ENCODE peak calls at places on chromosomes 3 and 15, in four cellular contexts. K is breast epithelium; G is stimulated activated CD8-positive, alpha-beta memory T cell treated with anti-CD3 and anti-CD28 coated beads, Interleukin-7, amount 100 ng/mL, for 4 hours; Z is stimulated activated CD4-positive, alpha-beta T cell treated with anti-CD3 and anti-CD28 coated beads, Interleukin-4, amount 100 ng/mL, for 48 hours. T is an unnamed sample.
A peak's percentile ranks its signal among the peaks of the same experiment; 100 is the strongest.

GRCh38 chr3:56923546-56924224 is 121.9 kb upstream of the ARHGEF3 start:
- DNase-seq in Z (no peak), G (no peak), K (peak; percentile 42), T (no peak)

GRCh38 chr3:14319654-14320182 is 82.7 kb upstream of the SLC6A6 start:
- DNase-seq in Z (no peak), G (no peak), K (no peak), T (no peak)

GRCh38 chr3:105997800-105998526 is 129.2 kb upstream of the CBLB start:
- DNase-seq in G (no peak), Z (no peak), K (peak; percentile 44), T (no peak)

GRCh38 chr15:88623061-88623460 is 1.9 kb downstream of the AEN start:
- DNase-seq in K (no peak), G (no peak), Z (no peak), T (no peak)

GRCh38 chr3:71083726-71084131 is 499.8 kb downstream of the FOXP1 start:
- DNase-seq in K (no peak), Z (no peak), G (no peak), T (no peak)

GRCh38 chr3:147195896-147196295 is 210.4 kb downstream of the ZIC4 start:
- DNase-seq in G (no peak), Z (no peak), K (no peak), T (no peak)

GRCh38 chr15:59283717-59284336 is 77.2 kb downstream of the LDHAL6B start:
- DNase-seq in K (peak; percentile 36), G (no peak), Z (no peak), T (no peak)

GRCh38 chr3:95134693-95135375 is 1072.0 kb downstream of the NSUN3 start:
- DNase-seq in Z (no peak), K (no peak), G (no peak), T (no peak)

GRCh38 chr3:117433439-117433838 is 723.9 kb downstream of the TUSC7 start:
- DNase-seq in G (no peak), K (no peak), Z (no peak), T (no peak)

GRCh38 chr3:81581966-81582599 is 179.4 kb downstream of the GBE1 start:
- DNase-seq in K (no peak), G (no peak), Z (no peak), T (no peak)

GRCh38 chr15:65766422-65767263 is 25.4 kb downstream of the DENND4A start:
- DNase-seq in G (no peak), K (no peak), Z (no peak), T (no peak)

GRCh38 chr3:37198996-37199395 is 24.6 kb upstream of the LRRFIP2 start:
- DNase-seq in K (no peak), Z (no peak), G (no peak), T (no peak)

GRCh38 chr15:31483053-31483923 is 156.7 kb downstream of the KLF13 start:
- DNase-seq in K (no peak), Z (peak; percentile 33), G (peak; percentile 54), T (no peak)

GRCh38 chr3:187227658-187228258 is 30.5 kb downstream of the RTP1 start:
- DNase-seq in K (no peak), G (no peak), Z (no peak), T (no peak)

GRCh38 chr3:33134026-33134625 is 20.3 kb downstream of the CRTAP start:
- DNase-seq in Z (no peak), K (no peak), G (no peak), T (no peak)

GRCh38 chr3:61814674-61815073 is 253.3 kb downstream of the PTPRG start:
- DNase-seq in K (no peak), Z (no peak), G (no peak), T (no peak)

T was measured in activated CD4-positive, CD25-positive, alpha-beta regulatory T cell treated with anti-CD3 and anti-CD28 coated beads, Interleukin-2, amount 50 U/mL, for 16 hours.